ENCODE peak calls at places on chromosomes 7 and 10, in ten cellular contexts. M, D, A, B, S, V, G, E, F and X are unnamed samples.

GRCh38 chr7:33411000-33411399 is 281.6 kb downstream of the BBS9 start:
- DNase-seq in D (no peak), B (no peak), M (no peak), V (no peak), G (no peak), S (no peak), A (no peak), E (no peak), F (no peak), X (no peak)

GRCh38 chr10:36606234-36606839 is 519.1 kb upstream of the ANKRD30A start:
- DNase-seq in A (no peak), E (no peak), M (peak; percentile 22), B (no peak), F (no peak), G (no peak), D (no peak), S (no peak), V (no peak), X (no peak)

GRCh38 chr7:140239653-140239935 is 62.8 kb upstream of the KDM7A start:
- DNase-seq in B (no peak), V (no peak), D (no peak), A (no peak), F (no peak), G (no peak), E (peak; percentile 60), S (no peak), M (no peak), X (no peak)

GRCh38 chr7:46545790-46546189 is 624.7 kb upstream of the IGFBP3 start:
- DNase-seq in D (no peak), S (peak; percentile 63), B (peak; percentile 86), F (peak; percentile 83), M (peak; percentile 67), V (peak; percentile 67), G (no peak), A (no peak), E (no peak), X (no peak)

GRCh38 chr7:229184-229964 is 37.0 kb downstream of the FAM20C start:
- DNase-seq in E (no peak), M (peak; percentile 95), D (no peak), G (no peak), S (peak; percentile 90), F (peak; percentile 97), B (peak; percentile 97), V (peak; percentile 34), A (no peak), X (no peak)

GRCh38 chr7:101558742-101559325 is 70.3 kb downstream of the MYL10 start:
- DNase-seq in A (no peak), E (peak; percentile 64), G (peak; percentile 11), D (no peak), M (no peak), S (no peak), B (no peak), F (no peak), V (no peak), X (peak; percentile 6)

GRCh38 chr10:79415736-79416577 is 29.5 kb downstream of the ZCCHC24 start:
- DNase-seq in F (no peak), E (no peak), A (no peak), B (no peak), G (no peak), S (no peak), V (no peak), M (no peak), D (peak; percentile 26), X (no peak)

GRCh38 chr7:32221756-32222155 is 151.5 kb upstream of the PDE1C start:
- DNase-seq in A (no peak), E (peak; percentile 7), M (no peak), S (no peak), V (no peak), D (no peak), F (no peak), G (no peak), B (no peak), X (no peak)

GRCh38 chr10:110498982-110499795 is 1.5 kb downstream of the DUSP5 start:
- DNase-seq in F (peak; percentile 83), V (no peak), B (peak; percentile 76), A (no peak), E (peak; percentile 89), D (no peak), M (peak; percentile 57), G (peak; percentile 77), S (peak; percentile 52), X (no peak)

GRCh38 chr7:155466142-155466813 is 8.3 kb downstream of the EN2 start:
- DNase-seq in F (no peak), A (no peak), G (no peak), M (no peak), S (no peak), V (no peak), D (no peak), B (no peak), E (peak; percentile 77), X (peak; percentile 40)

GRCh38 chr7:38975944-38976392 is 1.7 kb upstream of the POU6F2 start:
- DNase-seq in M (no peak), V (no peak), E (peak; percentile 87), B (no peak), F (no peak), A (peak; percentile 9), D (peak; percentile 42), S (no peak), G (peak; percentile 88), X (no peak)

GRCh38 chr7:73893342-73894101 is 32.6 kb downstream of the TMEM270 start:
- DNase-seq in E (no peak), S (no peak), G (no peak), V (no peak), M (no peak), F (peak; percentile 62), A (no peak), B (peak; percentile 35), D (peak; percentile 59), X (no peak)

GRCh38 chr7:22858640-22859561 is 36.3 kb upstream of the TOMM7 start:
- DNase-seq in M (peak; percentile 91), S (peak; percentile 91), G (no peak), A (no peak), F (peak; percentile 99), D (no peak), E (no peak), B (peak; percentile 98), V (peak; percentile 69), X (no peak)

GRCh38 chr10:7896297-7896696 is 78.0 kb downstream of the TAF3 start:
- DNase-seq in D (no peak), E (no peak), B (no peak), S (no peak), G (no peak), V (no peak), M (no peak), A (no peak), F (no peak), X (no peak)

GRCh38 chr7:113891031-113891350 is 27.8 kb downstream of the PPP1R3A start:
- DNase-seq in D (no peak), M (no peak), A (no peak), E (no peak), G (no peak), F (no peak), B (peak; percentile 6), S (no peak), V (no peak), X (no peak)

GRCh38 chr10:129637841-129638240 is 170.8 kb downstream of the MGMT start:
- DNase-seq in A (no peak), B (no peak), V (no peak), M (no peak), G (no peak), D (no peak), E (no peak), F (no peak), S (no peak), X (no peak)

GRCh38 chr7:120241973-120242372 is 31.0 kb upstream of the KCND2 start:
- DNase-seq in D (no peak), V (no peak), E (no peak), M (no peak), G (no peak), B (no peak), F (no peak), S (no peak), A (no peak), X (no peak)

GRCh38 chr10:132549416-132549815 is 11.8 kb downstream of the INPP5A start:
- DNase-seq in V (no peak), G (no peak), A (no peak), S (no peak), F (no peak), M (no peak), E (no peak), B (no peak), D (no peak), X (no peak)

GRCh38 chr7:154842608-154843007 is 160.3 kb downstream of the PAXIP1 start:
- DNase-seq in E (no peak), F (peak; percentile 23), M (no peak), B (no peak), G (no peak), S (no peak), V (no peak), A (no peak), D (no peak), X (no peak)

DNA sequence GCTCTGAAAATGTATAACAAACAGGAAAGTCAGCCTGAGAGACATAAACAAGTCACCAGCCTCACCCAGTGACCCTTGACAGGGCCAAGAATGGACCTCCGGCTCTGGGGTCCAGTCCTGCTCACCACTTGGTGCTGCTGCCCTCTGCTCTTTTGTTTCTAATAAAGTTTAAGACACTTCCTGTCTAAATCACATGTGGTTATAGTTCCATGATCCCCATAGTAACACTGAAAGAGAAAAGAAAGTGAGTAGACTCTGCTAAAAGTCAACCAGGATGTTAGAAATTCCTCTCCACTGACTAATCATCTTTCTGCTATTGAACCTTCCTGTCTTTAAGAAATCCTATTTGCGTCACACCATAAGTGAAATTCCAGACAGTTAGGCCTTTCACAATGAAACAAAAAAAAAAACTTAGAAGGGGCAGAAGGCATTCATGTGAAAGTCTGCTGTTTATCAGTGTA is 179.2 kb upstream of the BET1 start:
- DNase-seq in G (peak; percentile 20), S (peak; percentile 92), M (peak; percentile 100), D (peak; percentile 38), F (peak; percentile 99), V (peak; percentile 99), A (no peak), E (no peak), B (peak; percentile 99), X (no peak)
- TF ChIP-seq CTCF in G (no peak), S (no peak), M (peak; percentile 13), D (no peak), F (no peak), V (peak; percentile 7), A (no peak), E (no peak), B (no peak), X (no peak)

GRCh38 chr7:80781561-80781979 is 137.3 kb downstream of the SEMA3C start:
- DNase-seq in B (peak; percentile 96), V (peak; percentile 49), S (peak; percentile 89), M (peak; percentile 95), D (no peak), F (peak; percentile 87), G (peak; percentile 13), A (no peak), E (peak; percentile 54), X (no peak)
- TF ChIP-seq CTCF in B (peak; percentile 4), V (no peak), S (no peak), M (peak; percentile 17), D (no peak), F (no peak), G (no peak), A (no peak), E (no peak), X (no peak)

GRCh38 chr10:2891770-2892124 is 175.6 kb upstream of the PFKP start:
- DNase-seq in V (no peak), G (no peak), M (no peak), B (no peak), F (no peak), E (no peak), S (no peak), D (no peak), A (no peak), X (no peak)
- TF ChIP-seq CTCF in V (no peak), G (no peak), M (no peak), B (no peak), F (no peak), E (no peak), S (no peak), D (no peak), A (no peak), X (no peak)

GRCh38 chr7:4683884-4684565 is 1.9 kb downstream of the FOXK1 start:
- DNase-seq in M (peak; percentile 69), B (peak; percentile 63), D (peak; percentile 72), E (peak; percentile 63), V (peak; percentile 71), G (no peak), F (peak; percentile 76), A (no peak), S (peak; percentile 74), X (peak; percentile 48)
- TF ChIP-seq CTCF in M (no peak), B (no peak), D (no peak), E (peak; percentile 58), V (no peak), G (peak; percentile 24), F (peak; percentile 13), A (peak; percentile 48), S (no peak), X (no peak)